ENCODE peak calls at places on chromosomes 12 and 14, in four cellular contexts. V, L, Q and A are unnamed samples.

GRCh38 chr12:130138478-130138877 is 23.8 kb upstream of the FZD10 start:
- DNase-seq in Q (no peak), L (no peak), V (no peak), A (no peak)

GRCh38 chr12:70983692-70984091 is 63.2 kb upstream of the PTPRR start:
- DNase-seq in Q (no peak), V (no peak), L (no peak), A (no peak)

GRCh38 chr14:42918615-42919014 is 1311.9 kb downstream of the LRFN5 start:
- DNase-seq in L (no peak), Q (no peak), V (no peak), A (no peak)

GRCh38 chr14:70981005-70981952 is 74.0 kb downstream of the PCNX1 start:
- DNase-seq in V (no peak), L (no peak), Q (no peak), A (no peak)

GRCh38 chr14:60058087-60058486 is 33.6 kb upstream of the PCNX4 start:
- DNase-seq in V (no peak), L (no peak), Q (no peak), A (no peak)

GRCh38 chr12:30098677-30099076 is 314.9 kb upstream of the TMTC1 start:
- DNase-seq in Q (no peak), V (no peak), L (no peak), A (no peak)

GRCh38 chr14:71324767-71325272 is 417.6 kb downstream of the PCNX1 start:
- DNase-seq in V (peak), Q (no peak), L (no peak), A (no peak)

GRCh38 chr12:31118831-31119530 is 45.3 kb downstream of the DDX11 start:
- DNase-seq in L (peak), Q (peak), V (peak), A (no peak)

GRCh38 chr12:72790273-72790672 is 518.1 kb downstream of the TRHDE start:
- DNase-seq in L (no peak), V (no peak), Q (no peak), A (no peak)

GRCh38 chr12:127594351-127594970 is 672.5 kb upstream of the TMEM132C start:
- DNase-seq in L (no peak), Q (no peak), V (no peak), A (no peak)

GRCh38 chr12:127174881-127175280 is 1092.1 kb upstream of the TMEM132C start:
- DNase-seq in Q (peak), L (no peak), V (no peak), A (peak)